ENCODE peak calls at places on chromosome 15, in six cellular contexts. O is OCI-LY7, A is endothelial cell, E is WTC11, S is NCI-H345, J is KBM-7. U is an unnamed sample.

GRCh38 chr15:85581495-85581894 is 201.1 kb downstream of the AKAP13 start:
- DNase-seq in O (peak), A (no peak), E (no peak), S (no peak), J (no peak), U (no peak)

GRCh38 chr15:66454143-66454542 is 43.4 kb downstream of the SNAPC5 start:
- DNase-seq in O (no peak), A (no peak), E (no peak), S (no peak), J (no peak), U (no peak)

GRCh38 chr15:87207945-87208580 is 1048.5 kb downstream of the NTRK3 start:
- DNase-seq in O (no peak), A (no peak), E (no peak), S (no peak), J (no peak), U (no peak)

GRCh38 chr15:100058458-100058857 is 283.3 kb downstream of the ADAMTS17 start:
- DNase-seq in O (no peak), A (no peak), E (no peak), S (no peak), J (no peak), U (no peak)

GRCh38 chr15:39789736-39790135 is 7.1 kb upstream of the FSIP1 start:
- DNase-seq in O (no peak), A (no peak), E (no peak), S (no peak), J (no peak), U (no peak)

GRCh38 chr15:88249220-88249619 is 7.3 kb downstream of the NTRK3 start:
- DNase-seq in O (no peak), A (no peak), E (no peak), S (no peak), J (no peak), U (no peak)

GRCh38 chr15:45548753-45549520 is 26.4 kb upstream of the SLC30A4 start:
- DNase-seq in O (no peak), A (no peak), E (no peak), S (no peak), J (no peak), U (no peak)

GRCh38 chr15:37783290-37783689 is 151.2 kb upstream of the TMCO5A start:
- DNase-seq in O (no peak), A (no peak), E (no peak), S (no peak), J (no peak), U (no peak)

GRCh38 chr15:68209735-68210408 is 4.7 kb upstream of the CALML4 start:
- DNase-seq in O (peak), A (no peak), E (no peak), S (no peak), J (no peak), U (no peak)

GRCh38 chr15:73985101-73985873 is 6.8 kb downstream of the STOML1 start:
- DNase-seq in O (no peak), A (no peak), E (no peak), S (no peak), J (peak), U (no peak)

GRCh38 chr15:75422554-75422953 is 28.9 kb downstream of the SIN3A start:
- DNase-seq in O (no peak), A (no peak), E (no peak), S (no peak), J (no peak), U (no peak)

GRCh38 chr15:36798789-36799188 is 219.4 kb downstream of the CDIN1 start:
- DNase-seq in O (no peak), A (no peak), E (no peak), S (no peak), J (no peak), U (no peak)

GRCh38 chr15:62902821-62903220 is 139.7 kb upstream of the TPM1 start:
- DNase-seq in O (no peak), A (no peak), E (no peak), S (no peak), J (no peak), U (no peak)

GRCh38 chr15:96333194-96334016 is 2.9 kb downstream of the NR2F2 start:
- DNase-seq in O (no peak), A (peak), E (peak), S (peak), J (no peak), U (no peak)

GRCh38 chr15:25177955-25178801 is 223.4 kb downstream of the SNRPN start:
- DNase-seq in O (no peak), A (no peak), E (peak), S (no peak), J (no peak), U (no peak)

GRCh38 chr15:68368731-68369435 is 63.1 kb downstream of the ITGA11 start:
- DNase-seq in O (no peak), A (no peak), E (no peak), S (no peak), J (no peak), U (no peak)

GRCh38 chr15:57196865-57197264 is 179.4 kb upstream of the CGNL1 start:
- DNase-seq in O (no peak), A (no peak), E (no peak), S (no peak), J (no peak), U (no peak)

GRCh38 chr15:58923696-58924300 is 9.7 kb downstream of the SLTM start:
- DNase-seq in O (no peak), A (no peak), E (no peak), S (no peak), J (no peak), U (no peak)

GRCh38 chr15:82132742-82133141 is 86.9 kb upstream of the MEX3B start:
- DNase-seq in O (no peak), A (no peak), E (no peak), S (no peak), J (no peak), U (no peak)

GRCh38 chr15:76345880-76346665 is 9.5 kb downstream of the ISL2 start:
- DNase-seq in O (no peak), A (no peak), E (peak), S (no peak), J (no peak), U (no peak)

GRCh38 chr15:60853077-60853476 is 374.1 kb upstream of the ICE2 start:
- DNase-seq in O (no peak), A (no peak), E (no peak), S (no peak), J (no peak), U (no peak)

GRCh38 chr15:58931985-58932384 is 1.5 kb downstream of the SLTM start:
- DNase-seq in O (peak), A (no peak), E (no peak), S (no peak), J (peak), U (no peak)

GRCh38 chr15:23897576-23897975 is 210.5 kb upstream of the NDN start:
- DNase-seq in O (no peak), A (no peak), E (peak), S (no peak), J (no peak), U (no peak)

GRCh38 chr15:42139596-42139995 is 16.8 kb downstream of the PLA2G4F start:
- DNase-seq in O (no peak), A (no peak), E (no peak), S (no peak), J (no peak), U (no peak)

GRCh38 chr15:88901713-88902490 is 6.6 kb upstream of the HAPLN3 start:
- DNase-seq in O (no peak), A (no peak), E (no peak), S (no peak), J (no peak), U (no peak)

GRCh38 chr15:69892351-69892750 is 205.4 kb downstream of the TLE3 start:
- DNase-seq in O (no peak), A (no peak), E (no peak), S (no peak), J (no peak), U (no peak)

GRCh38 chr15:77474987-77475385 is 54.3 kb downstream of the HMG20A start:
- DNase-seq in O (no peak), A (no peak), E (no peak), S (no peak), J (no peak), U (no peak)

GRCh38 chr15:79025201-79025600 is 65.4 kb downstream of the RASGRF1 start:
- DNase-seq in O (peak), A (peak), E (peak), S (no peak), J (peak), U (no peak)

GRCh38 chr15:63860161-63860954 is 26.6 kb upstream of the HERC1 start:
- DNase-seq in O (peak), A (no peak), E (no peak), S (no peak), J (no peak), U (no peak)

GRCh38 chr15:82231233-82231632 is 31.3 kb downstream of the EFL1 start:
- DNase-seq in O (no peak), A (no peak), E (no peak), S (no peak), J (no peak), U (no peak)

GRCh38 chr15:74451861-74452835 is 8.8 kb downstream of the UBL7 start:
- DNase-seq in O (no peak), A (no peak), E (no peak), S (no peak), J (no peak), U (no peak)

GRCh38 chr15:86743283-86743903 is 663.7 kb downstream of the AGBL1 start:
- DNase-seq in O (peak), A (peak), E (peak), S (no peak), J (peak), U (peak)

GRCh38 chr15:78366342-78366741 is 26.2 kb downstream of the CRABP1 start:
- DNase-seq in O (no peak), A (no peak), E (no peak), S (no peak), J (no peak), U (no peak)

GRCh38 chr15:51907136-51907862 is 64.3 kb downstream of the LEO1 start:
- DNase-seq in O (no peak), A (no peak), E (no peak), S (peak), J (no peak), U (no peak)

GRCh38 chr15:72599855-72600464 is 54.5 kb upstream of the GOLGA6B start:
- DNase-seq in O (peak), A (peak), E (no peak), S (peak), J (peak), U (peak)

GRCh38 chr15:40291088-40291574 is 8.3 kb upstream of the ANKRD63 start:
- DNase-seq in O (no peak), A (peak), E (peak), S (peak), J (no peak), U (peak)